ENCODE peak calls at places on chromosomes 16 and 17, in four cellular contexts. E, Z, L and U are unnamed samples.

GRCh38 chr16:86563489-86564345 is 2.9 kb upstream of the FOXC2 start:
- DNase-seq in E (no peak), Z (peak), L (peak), U (peak)

GRCh38 chr16:6916946-6917345 is 415.7 kb upstream of the RBFOX1 start:
- DNase-seq in E (no peak), Z (no peak), L (no peak), U (no peak)

GRCh38 chr17:72406501-72406900 is 285.7 kb downstream of the SOX9 start:
- DNase-seq in E (no peak), Z (no peak), L (no peak), U (no peak)

GRCh38 chr17:81712468-81713003 is 452 bp downstream of the SLC25A10 start:
- DNase-seq in E (no peak), Z (no peak), L (peak), U (no peak)

GRCh38 chr16:25729188-25729587 is 37.4 kb downstream of the HS3ST4 start:
- DNase-seq in E (no peak), Z (no peak), L (no peak), U (no peak)

GRCh38 chr16:57127037-57127763 is 34.8 kb downstream of the CPNE2 start:
- DNase-seq in E (no peak), Z (peak), L (no peak), U (no peak)

GRCh38 chr17:78127240-78127887 is 1.2 kb downstream of the TMC6 start:
- DNase-seq in E (no peak), Z (peak), L (peak), U (no peak)

GRCh38 chr16:50102046-50102756 is 36.4 kb downstream of the HEATR3 start:
- DNase-seq in E (peak), Z (no peak), L (no peak), U (no peak)

GRCh38 chr16:64363039-64363438 is 758.8 kb downstream of the CDH11 start:
- DNase-seq in E (no peak), Z (no peak), L (no peak), U (no peak)

GRCh38 chr16:48576927-48577326 is 33.1 kb downstream of the N4BP1 start:
- DNase-seq in E (no peak), Z (no peak), L (no peak), U (no peak)

GRCh38 chr17:49450735-49451134 is 36.1 kb upstream of the PHB1 start:
- DNase-seq in E (no peak), Z (no peak), L (no peak), U (no peak)

GRCh38 chr16:12027558-12027957 is 51.0 kb downstream of the SNX29 start:
- DNase-seq in E (no peak), Z (no peak), L (no peak), U (no peak)

GRCh38 chr17:73747221-73748002 is 103.2 kb upstream of the SDK2 start:
- DNase-seq in E (no peak), Z (no peak), L (peak), U (no peak)

GRCh38 chr16:89300311-89300975 is 82.9 kb downstream of the ZNF778 start:
- DNase-seq in E (no peak), Z (no peak), L (peak), U (no peak)